ENCODE peak calls at places on chromosomes 16 and 17, in nine cellular contexts. F is SW480; L is uterus; M is neural progenitor cell; Q is stomach; R is right cardiac atrium; D is NCI-H1417; B is skeletal muscle cell; Y is CD8-positive, alpha-beta T cell. O is an unnamed sample.

GRCh38 chr17:44992242-44992939 is 24.3 kb upstream of the C1QL1 start:
- DNase-seq in F (no peak), L (no peak), M (no peak), Q (no peak), R (no peak), D (peak), B (no peak), Y (no peak), O (no peak)

GRCh38 chr17:82866521-82867214 is 26.8 kb upstream of the ZNF750 start:
- DNase-seq in F (no peak), L (no peak), M (peak), Q (no peak), R (peak), D (peak), B (peak), Y (no peak), O (no peak)

GRCh38 chr16:84759061-84759460 is 59.3 kb downstream of the USP10 start:
- DNase-seq in F (no peak), L (no peak), M (no peak), Q (no peak), R (no peak), D (no peak), B (no peak), Y (no peak), O (no peak)

GRCh38 chr17:34760931-34761500 is 181.6 kb downstream of the TMEM132E start:
- DNase-seq in F (no peak), L (no peak), M (no peak), Q (no peak), R (no peak), D (peak), B (no peak), Y (no peak), O (no peak)

GRCh38 chr17:17236295-17237025 is 508 bp downstream of the FLCN start:
- DNase-seq in F (peak), L (peak), M (peak), Q (no peak), R (no peak), D (peak), B (no peak), Y (peak), O (no peak)

GRCh38 chr16:89864421-89864820 is 9.0 kb upstream of the TCF25 start:
- DNase-seq in F (peak), L (no peak), M (no peak), Q (no peak), R (no peak), D (no peak), B (no peak), Y (no peak), O (no peak)

GRCh38 chr16:30922960-30923535 is 324 bp upstream of the FBXL19 start:
- DNase-seq in F (peak), L (peak), M (peak), Q (peak), R (peak), D (peak), B (peak), Y (peak), O (peak)

GRCh38 chr17:31743767-31744166 is 115.3 kb downstream of the COPRS start:
- DNase-seq in F (no peak), L (no peak), M (peak), Q (no peak), R (peak), D (no peak), B (no peak), Y (no peak), O (no peak)

GRCh38 chr17:32388613-32389459 is 38.9 kb downstream of the ZNF207 start:
- DNase-seq in F (no peak), L (no peak), M (no peak), Q (no peak), R (no peak), D (no peak), B (no peak), Y (no peak), O (no peak)

GRCh38 chr17:17435323-17435722 is 41.5 kb upstream of the MED9 start:
- DNase-seq in F (peak), L (no peak), M (no peak), Q (no peak), R (no peak), D (no peak), B (peak), Y (no peak), O (no peak)

GRCh38 chr17:79630821-79631639 is 20.2 kb upstream of the RBFOX3 start:
- DNase-seq in F (no peak), L (peak), M (no peak), Q (peak), R (no peak), D (no peak), B (no peak), Y (no peak), O (no peak)

GRCh38 chr16:71421911-71422310 is 19.9 kb downstream of the TLE7 start:
- DNase-seq in F (peak), L (no peak), M (peak), Q (no peak), R (no peak), D (no peak), B (no peak), Y (no peak), O (no peak)

GRCh38 chr16:4481526-4481925 is 5.3 kb downstream of the HMOX2 start:
- DNase-seq in F (no peak), L (no peak), M (no peak), Q (no peak), R (no peak), D (no peak), B (no peak), Y (no peak), O (no peak)

GRCh38 chr16:12462690-12463646 is 340.7 kb downstream of the CPPED1 start:
- DNase-seq in F (no peak), L (no peak), M (no peak), Q (no peak), R (no peak), D (no peak), B (peak), Y (no peak), O (no peak)

GRCh38 chr16:85231959-85232358 is 119.7 kb upstream of the CIBAR2 start:
- DNase-seq in F (no peak), L (peak), M (no peak), Q (no peak), R (peak), D (no peak), B (no peak), Y (no peak), O (no peak)

GRCh38 chr17:37699285-37699973 is 45.4 kb downstream of the HNF1B start:
- DNase-seq in F (no peak), L (no peak), M (no peak), Q (no peak), R (no peak), D (no peak), B (no peak), Y (no peak), O (no peak)

GRCh38 chr16:88967800-88968588 is 9.0 kb downstream of the CBFA2T3 start:
- DNase-seq in F (no peak), L (no peak), M (no peak), Q (no peak), R (peak), D (no peak), B (no peak), Y (no peak), O (no peak)

GRCh38 chr17:57512258-57512657 is 232.8 kb downstream of the CCDC182 start:
- DNase-seq in F (no peak), L (no peak), M (no peak), Q (no peak), R (no peak), D (no peak), B (no peak), Y (no peak), O (no peak)

GRCh38 chr17:10050597-10051101 is 145.6 kb upstream of the RCVRN start:
- DNase-seq in F (no peak), L (peak), M (no peak), Q (no peak), R (no peak), D (no peak), B (no peak), Y (no peak), O (no peak)

GRCh38 chr16:27177031-27177774 is 26.1 kb upstream of the KDM8 start:
- DNase-seq in F (no peak), L (no peak), M (no peak), Q (no peak), R (no peak), D (no peak), B (peak), Y (no peak), O (no peak)

O was measured in lung.